ENCODE peak calls at places on chromosomes 6 and 20, in four cellular contexts. G, O, H and L are unnamed samples.

GRCh38 chr6:95091823-95092436 is 485.4 kb upstream of the MANEA start:
- DNase-seq in G (no peak), O (no peak), H (peak), L (no peak)

GRCh38 chr20:64161595-64162238 is 2.5 kb upstream of the MYT1 start:
- DNase-seq in G (no peak), O (peak), H (peak), L (peak)

GRCh38 chr20:26208296-26209091 is 511.8 kb upstream of the ZNF337 start:
- DNase-seq in G (no peak), O (no peak), H (no peak), L (no peak)

GRCh38 chr6:87706187-87706966 is 4.3 kb upstream of the AKIRIN2 start:
- DNase-seq in G (no peak), O (no peak), H (no peak), L (no peak)

GRCh38 chr20:7379621-7380220 is 560.5 kb downstream of the HAO1 start:
- DNase-seq in G (no peak), O (no peak), H (no peak), L (no peak)

GRCh38 chr6:119322715-119323350 is 26.7 kb downstream of the MAN1A1 start:
- DNase-seq in G (no peak), O (no peak), H (no peak), L (no peak)

GRCh38 chr20:23115823-23116222 is 29.7 kb upstream of the CD93 start:
- DNase-seq in G (no peak), O (no peak), H (no peak), L (no peak)

GRCh38 chr6:149454405-149454848 is 30.4 kb downstream of the ZC3H12D start:
- DNase-seq in G (peak), O (peak), H (no peak), L (no peak)

GRCh38 chr6:50925981-50926380 is 107.3 kb downstream of the TFAP2B start:
- DNase-seq in G (no peak), O (no peak), H (no peak), L (no peak)

GRCh38 chr6:11575408-11576033 is 38.0 kb downstream of the TMEM170B start:
- DNase-seq in G (peak), O (peak), H (peak), L (no peak)

GRCh38 chr6:128118401-128118800 is 217.5 kb upstream of the THEMIS start:
- DNase-seq in G (no peak), O (no peak), H (no peak), L (no peak)

GRCh38 chr6:134340574-134340973 is 22.7 kb upstream of the SGK1 start:
- DNase-seq in G (no peak), O (no peak), H (no peak), L (no peak)

GRCh38 chr6:26065952-26066380 is 21.3 kb upstream of the HFE start:
- DNase-seq in G (peak), O (peak), H (peak), L (no peak)

GRCh38 chr6:11064836-11065235 is 20.7 kb upstream of the ELOVL2 start:
- DNase-seq in G (no peak), O (no peak), H (no peak), L (no peak)

GRCh38 chr20:7924692-7925091 is 15.6 kb downstream of the HAO1 start:
- DNase-seq in G (no peak), O (no peak), H (no peak), L (no peak)

GRCh38 chr6:110530671-110531070 is 54.3 kb upstream of the SLC22A16 start:
- DNase-seq in G (no peak), O (no peak), H (no peak), L (no peak)

GRCh38 chr6:44051516-44051915 is 75.7 kb downstream of the MRPL14 start:
- DNase-seq in G (no peak), O (no peak), H (no peak), L (no peak)

GRCh38 chr6:129606664-129607063 is 103.3 kb downstream of the ARHGAP18 start:
- DNase-seq in G (no peak), O (no peak), H (no peak), L (no peak)

GRCh38 chr6:160328447-160328846 is 19.7 kb upstream of the SLC22A3 start:
- DNase-seq in G (no peak), O (no peak), H (no peak), L (no peak)

GRCh38 chr6:163066200-163066599 is 338.4 kb downstream of the PACRG start:
- DNase-seq in G (no peak), O (no peak), H (no peak), L (no peak)

GRCh38 chr20:10658051-10658823 is 15.6 kb downstream of the JAG1 start:
- DNase-seq in G (no peak), O (no peak), H (no peak), L (no peak)

GRCh38 chr6:924661-925060 is 231.7 kb upstream of the EXOC2 start:
- DNase-seq in G (no peak), O (no peak), H (no peak), L (no peak)

GRCh38 chr20:44031822-44032582 is 117.3 kb downstream of the TOX2 start:
- DNase-seq in G (no peak), O (no peak), H (no peak), L (no peak)

GRCh38 chr6:128057541-128058335 is 156.9 kb upstream of the THEMIS start:
- DNase-seq in G (no peak), O (no peak), H (no peak), L (no peak)

GRCh38 chr6:18349350-18349749 is 37.8 kb upstream of the RNF144B start:
- DNase-seq in G (no peak), O (no peak), H (no peak), L (no peak)

GRCh38 chr6:10412948-10413849 is 1.7 kb downstream of the TFAP2A start:
- DNase-seq in G (peak), O (peak), H (no peak), L (no peak)

GRCh38 chr6:14754636-14755513 is 491.0 kb upstream of the JARID2 start:
- DNase-seq in G (no peak), O (no peak), H (no peak), L (no peak)

GRCh38 chr20:3730803-3731370 is 1.6 kb upstream of the HSPA12B start:
- DNase-seq in G (no peak), O (no peak), H (no peak), L (no peak)

GRCh38 chr6:83893024-83893423 is 33.5 kb downstream of the CYB5R4 start:
- DNase-seq in G (no peak), O (no peak), H (no peak), L (no peak)

GRCh38 chr20:11445891-11446290 is 471.8 kb upstream of the BTBD3 start:
- DNase-seq in G (no peak), O (no peak), H (no peak), L (no peak)

GRCh38 chr20:34824026-34824860 is 1.2 kb downstream of the NCOA6 start:
- DNase-seq in G (peak), O (peak), H (peak), L (peak)

GRCh38 chr20:49345538-49345937 is 67.7 kb upstream of the ZNFX1 start:
- DNase-seq in G (no peak), O (no peak), H (no peak), L (no peak)

GRCh38 chr6:130513770-130514169 is 148.0 kb downstream of the TMEM200A start:
- DNase-seq in G (no peak), O (peak), H (peak), L (no peak)

GRCh38 chr6:120395330-120395729 is 939.0 kb downstream of the TBC1D32 start:
- DNase-seq in G (no peak), O (no peak), H (no peak), L (no peak)

GRCh38 chr6:110645685-110646418 is 169.4 kb downstream of the CDK19 start:
- DNase-seq in G (no peak), O (no peak), H (no peak), L (no peak)

GRCh38 chr6:131443514-131443913 is 129.5 kb upstream of the ARG1 start:
- DNase-seq in G (no peak), O (no peak), H (no peak), L (no peak)

GRCh38 chr6:15491255-15491985 is 171.4 kb downstream of the DTNBP1 start:
- DNase-seq in G (peak), O (peak), H (peak), L (peak)

GRCh38 chr6:74222768-74223321 is 526.8 kb downstream of the CD109 start:
- DNase-seq in G (no peak), O (no peak), H (no peak), L (no peak)

GRCh38 chr6:89079611-89080213 is 839 bp upstream of the PNRC1 start:
- DNase-seq in G (peak), O (peak), H (peak), L (no peak)
- TF ChIP-seq POLR2A in G (peak), O (peak), H (no peak), L (no peak)

DNA sequence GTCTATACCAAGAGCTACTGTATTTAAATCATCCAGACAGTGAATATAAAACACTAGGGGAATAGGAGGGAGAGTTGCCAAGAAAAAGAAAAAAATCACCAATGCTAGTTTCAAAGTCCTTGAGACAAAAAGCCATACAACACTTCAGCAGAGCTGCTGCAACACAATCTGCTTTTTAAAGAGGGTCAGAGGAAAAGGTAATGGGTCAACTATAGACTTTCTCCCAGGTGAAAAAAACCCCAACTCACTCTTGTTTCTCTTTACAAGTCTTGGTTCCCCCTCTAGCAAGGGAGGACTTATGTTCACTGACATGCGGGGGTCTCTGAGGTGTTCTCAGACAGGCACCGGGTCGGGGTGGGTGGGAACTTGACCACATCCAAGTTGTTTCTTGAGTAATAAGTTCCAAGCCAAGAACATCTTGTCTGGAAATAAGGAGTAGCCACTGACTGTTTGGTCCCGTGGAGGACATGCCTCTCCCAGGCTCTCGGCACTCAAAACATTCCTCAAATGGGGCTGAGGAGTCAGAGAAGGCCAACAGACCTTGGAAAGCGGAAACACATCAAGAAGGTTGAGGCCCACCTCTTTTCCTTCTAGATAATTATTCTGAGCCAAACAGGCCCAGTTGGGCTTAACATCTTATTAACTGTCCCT is 47.7 kb downstream of the GJA10 start:
- DNase-seq in G (no peak), O (no peak), H (no peak), L (no peak)
- TF ChIP-seq POLR2AphosphoS5 in G (no peak), O (no peak), H (no peak), L (no peak)

GRCh38 chr20:19236371-19237055 is 24.1 kb downstream of the SLC24A3 start:
- DNase-seq in G (no peak), O (no peak), H (no peak), L (no peak)

GRCh38 chr20:19231359-19232035 is 19.1 kb downstream of the SLC24A3 start:
- DNase-seq in G (no peak), O (no peak), H (no peak), L (no peak)

GRCh38 chr20:19233025-19233794 is 20.8 kb downstream of the SLC24A3 start:
- DNase-seq in G (no peak), O (no peak), H (no peak), L (no peak)
- TF ChIP-seq POLR2A in G (no peak), O (no peak), H (no peak), L (no peak)

GRCh38 chr6:98848539-98849210 is 14.3 kb downstream of the POU3F2 start:
- DNase-seq in G (no peak), O (no peak), H (no peak), L (no peak)

GRCh38 chr6:98847392-98847766 is 13.0 kb downstream of the POU3F2 start:
- DNase-seq in G (no peak), O (no peak), H (no peak), L (no peak)

GRCh38 chr6:98845201-98846020 is 11.0 kb downstream of the POU3F2 start:
- DNase-seq in G (peak), O (peak), H (peak), L (no peak)

GRCh38 chr6:98846021-98846380 is 11.6 kb downstream of the POU3F2 start:
- DNase-seq in G (no peak), O (no peak), H (no peak), L (no peak)

GRCh38 chr6:98847767-98848538 is 13.6 kb downstream of the POU3F2 start:
- DNase-seq in G (no peak), O (no peak), H (no peak), L (no peak)
- TF ChIP-seq POLR2AphosphoS5 in G (no peak), O (no peak), H (no peak), L (no peak)

GRCh38 chr6:168837231-168837903 is 396.4 kb downstream of the SMOC2 start:
- DNase-seq in G (no peak), O (no peak), H (no peak), L (no peak)

GRCh38 chr6:168834188-168834587 is 393.2 kb downstream of the SMOC2 start:
- DNase-seq in G (no peak), O (no peak), H (no peak), L (no peak)

GRCh38 chr6:168838000-168838399 is 397.0 kb downstream of the SMOC2 start:
- DNase-seq in G (no peak), O (no peak), H (no peak), L (no peak)

DNA sequence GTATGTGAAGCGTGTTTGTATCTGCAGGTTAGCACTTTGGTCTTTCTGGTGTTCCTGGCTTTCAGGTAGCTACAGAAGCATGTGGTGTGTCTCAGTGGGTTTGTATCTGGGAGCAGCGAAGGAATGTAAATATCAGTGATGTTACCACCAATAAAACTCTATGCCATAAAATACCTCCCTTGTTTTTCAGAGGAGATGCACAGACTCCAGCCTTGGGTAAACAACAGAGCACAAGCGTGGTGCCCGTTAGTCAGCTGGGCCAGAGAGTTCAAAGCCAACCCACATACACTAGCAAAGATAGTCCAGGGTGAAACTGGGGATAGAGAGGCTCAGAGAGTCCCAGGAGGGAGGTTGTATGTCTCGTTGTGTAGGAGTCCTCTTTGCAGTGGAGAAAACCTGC is 393.8 kb downstream of the SMOC2 start:
- DNase-seq in G (no peak), O (no peak), H (no peak), L (no peak)
- TF ChIP-seq POLR2A in G (no peak), O (no peak), H (no peak), L (no peak)